ENCODE peak calls at places on chromosomes 13 and 19, in eight cellular contexts. M, O, W, S, X, U, E and J are unnamed samples.
A peak's percentile ranks its signal among the peaks of the same experiment; 100 is the strongest.

GRCh38 chr19:39792999-39793546 is 14.4 kb downstream of the LEUTX start:
- DNase-seq in M (peak; percentile 93), O (peak; percentile 76), W (peak; percentile 79), S (peak; percentile 50), X (peak; percentile 81), U (peak; percentile 62), E (peak; percentile 83), J (peak; percentile 87)

GRCh38 chr13:46983881-46984280 is 87.0 kb upstream of the HTR2A start:
- DNase-seq in M (no peak), O (peak; percentile 63), W (no peak), S (no peak), X (peak; percentile 53), U (no peak), E (no peak), J (no peak)

GRCh38 chr13:40792284-40793051 is 3.1 kb downstream of the SLC25A15 start:
- DNase-seq in M (no peak), O (no peak), W (no peak), S (no peak), X (no peak), U (no peak), E (no peak), J (no peak)

GRCh38 chr13:30114586-30115256 is 192.6 kb downstream of the KATNAL1 start:
- DNase-seq in M (peak; percentile 77), O (peak; percentile 87), W (peak; percentile 96), S (peak; percentile 87), X (peak; percentile 68), U (peak; percentile 92), E (peak; percentile 97), J (peak; percentile 94)

GRCh38 chr13:110307697-110308376 is 753 bp downstream of the COL4A2 start:
- DNase-seq in M (no peak), O (peak; percentile 51), W (no peak), S (no peak), X (peak; percentile 59), U (no peak), E (peak; percentile 42), J (peak; percentile 63)

GRCh38 chr19:34676697-34677385 is at the start of gene SCGB2B2:
- DNase-seq in M (no peak), O (no peak), W (peak; percentile 75), S (peak; percentile 73), X (no peak), U (peak; percentile 85), E (no peak), J (no peak)

GRCh38 chr19:49502866-49503581 is 6.8 kb downstream of the RPS11 start:
- DNase-seq in M (peak; percentile 24), O (peak; percentile 79), W (no peak), S (no peak), X (peak; percentile 91), U (no peak), E (no peak), J (peak; percentile 79)

GRCh38 chr19:53894736-53895135 is 12.7 kb downstream of the PRKCG start:
- DNase-seq in M (no peak), O (no peak), W (no peak), S (no peak), X (no peak), U (no peak), E (no peak), J (no peak)

GRCh38 chr13:113033498-113033897 is 64.5 kb downstream of the MCF2L start:
- DNase-seq in M (no peak), O (peak; percentile 9), W (no peak), S (no peak), X (no peak), U (no peak), E (no peak), J (no peak)

GRCh38 chr19:13181747-13182388 is 31.7 kb downstream of the IER2 start:
- DNase-seq in M (no peak), O (peak; percentile 19), W (peak; percentile 63), S (no peak), X (peak; percentile 61), U (peak; percentile 84), E (no peak), J (peak; percentile 75)

GRCh38 chr13:33577037-33577436 is 240.9 kb upstream of the RFC3 start:
- DNase-seq in M (no peak), O (no peak), W (no peak), S (no peak), X (peak; percentile 20), U (no peak), E (no peak), J (peak; percentile 17)

GRCh38 chr19:8158411-8159074 is 9.2 kb upstream of the FBN3 start:
- DNase-seq in M (peak; percentile 77), O (peak; percentile 80), W (peak; percentile 38), S (peak; percentile 16), X (peak; percentile 88), U (peak; percentile 70), E (peak; percentile 45), J (peak; percentile 85)

GRCh38 chr19:46489445-46490272 is 6.0 kb downstream of the PNMA8B start:
- DNase-seq in M (peak; percentile 57), O (no peak), W (no peak), S (no peak), X (peak; percentile 56), U (no peak), E (no peak), J (peak; percentile 85)

GRCh38 chr13:44117351-44117750 is 237.6 kb downstream of the LACC1 start:
- DNase-seq in M (no peak), O (peak; percentile 27), W (no peak), S (no peak), X (peak; percentile 53), U (no peak), E (no peak), J (peak; percentile 14)

GRCh38 chr13:39859898-39860297 is 204.4 kb downstream of the COG6 start:
- DNase-seq in M (no peak), O (no peak), W (no peak), S (no peak), X (no peak), U (no peak), E (no peak), J (no peak)

GRCh38 chr13:98089246-98089645 is 53.6 kb upstream of the FARP1 start:
- DNase-seq in M (no peak), O (peak; percentile 63), W (no peak), S (no peak), X (no peak), U (no peak), E (no peak), J (peak; percentile 10)

GRCh38 chr13:76266566-76266965 is 619.6 kb downstream of the KCTD12 start:
- DNase-seq in M (no peak), O (no peak), W (no peak), S (no peak), X (peak; percentile 19), U (no peak), E (no peak), J (no peak)

GRCh38 chr19:4103073-4103418 is 20.9 kb downstream of the MAP2K2 start:
- DNase-seq in M (no peak), O (peak; percentile 46), W (peak; percentile 58), S (no peak), X (peak; percentile 29), U (no peak), E (no peak), J (no peak)

GRCh38 chr19:18167975-18168645 is 5.5 kb upstream of the IFI30 start:
- DNase-seq in M (peak; percentile 80), O (peak; percentile 63), W (peak; percentile 71), S (peak; percentile 43), X (no peak), U (no peak), E (peak; percentile 61), J (peak; percentile 58)

GRCh38 chr19:1253514-1254080 is 5.2 kb downstream of the MIDN start:
- DNase-seq in M (no peak), O (peak; percentile 81), W (no peak), S (no peak), X (no peak), U (no peak), E (no peak), J (no peak)

GRCh38 chr13:94997126-94997525 is 284.8 kb upstream of the SOX21 start:
- DNase-seq in M (no peak), O (no peak), W (no peak), S (no peak), X (no peak), U (no peak), E (no peak), J (no peak)

GRCh38 chr19:4877753-4878490 is 10.5 kb upstream of the PLIN3 start:
- DNase-seq in M (no peak), O (no peak), W (peak; percentile 13), S (no peak), X (no peak), U (peak; percentile 56), E (no peak), J (peak; percentile 59)